ENCODE peak calls at places on chromosomes 2 and 18, in ten cellular contexts. F is neuronal stem cell; L is caudate nucleus; N is GDM1; Z is stimulated activated CD4-positive, alpha-beta T cell treated with anti-CD3 and anti-CD28 coated beads, Interleukin-4, amount 100 ng/mL, for 48 hours; J is activated T-cell treated with anti-CD3 and anti-CD28 coated beads, Interleukin-2, amount 50 U/mL, for 24 hours; H is fibroblast of gingiva; P is esophagus squamous epithelium; O is GF-D8; S is lung. E is an unnamed sample.

GRCh38 chr18:36349552-36349951 is 52.0 kb downstream of the FHOD3 start:
- DNase-seq in H (no peak), O (no peak), L (no peak), N (no peak), S (no peak), P (no peak), F (no peak), J (no peak), Z (no peak), E (no peak)

GRCh38 chr2:86675611-86676015 is 44.5 kb upstream of the RMND5A start:
- DNase-seq in Z (no peak), N (no peak), L (no peak), S (no peak), F (no peak), H (no peak), O (no peak), P (no peak), J (no peak), E (no peak)

GRCh38 chr2:29053680-29054400 is 20.5 kb downstream of the PCARE start:
- DNase-seq in F (no peak), O (no peak), P (no peak), J (no peak), L (no peak), S (no peak), Z (no peak), N (no peak), H (no peak), E (no peak)

GRCh38 chr2:161371869-161372268 is 44.2 kb upstream of the TBR1 start:
- DNase-seq in H (no peak), J (no peak), S (no peak), F (no peak), O (no peak), L (no peak), P (no peak), Z (no peak), N (no peak), E (no peak)

GRCh38 chr2:72794572-72794971 is 31.3 kb downstream of the EXOC6B start:
- DNase-seq in H (no peak), N (no peak), S (no peak), P (no peak), L (no peak), O (no peak), J (no peak), F (no peak), Z (no peak), E (no peak)

GRCh38 chr2:235244497-235245215 is 249.2 kb upstream of the AGAP1 start:
- DNase-seq in S (no peak), J (no peak), O (no peak), F (no peak), P (no peak), Z (no peak), H (no peak), L (no peak), N (no peak), E (no peak)

GRCh38 chr2:108932736-108933135 is 56.3 kb downstream of the EDAR start:
- DNase-seq in Z (no peak), L (no peak), H (no peak), J (no peak), P (no peak), F (no peak), O (no peak), S (no peak), N (no peak), E (no peak)

GRCh38 chr18:24054130-24054529 is 39.6 kb downstream of the TTC39C start:
- DNase-seq in H (no peak), P (no peak), S (no peak), L (no peak), Z (peak; percentile 28), F (no peak), O (no peak), N (no peak), J (no peak), E (no peak)

GRCh38 chr2:29281585-29281984 is 166.4 kb downstream of the CLIP4 start:
- DNase-seq in L (peak; percentile 87), H (peak; percentile 50), S (peak; percentile 40), F (no peak), J (no peak), N (no peak), O (no peak), Z (no peak), P (no peak), E (no peak)

GRCh38 chr2:1658394-1659151 is 85.7 kb downstream of the PXDN start:
- DNase-seq in J (no peak), Z (no peak), L (no peak), P (no peak), H (no peak), N (no peak), F (no peak), S (no peak), O (no peak), E (no peak)

GRCh38 chr2:187580462-187581124 is 26.4 kb upstream of the TFPI start:
- DNase-seq in O (no peak), Z (no peak), H (peak; percentile 72), N (peak; percentile 40), J (no peak), P (no peak), F (no peak), S (no peak), L (no peak), E (no peak)

GRCh38 chr2:172710584-172711024 is 25.0 kb upstream of the RAPGEF4 start:
- DNase-seq in P (no peak), Z (peak; percentile 16), L (peak; percentile 11), F (peak; percentile 20), N (peak; percentile 19), J (peak; percentile 49), H (peak; percentile 87), S (no peak), O (peak; percentile 17), E (no peak)

GRCh38 chr18:11861583-11862288 is 10.5 kb downstream of the CHMP1B start:
- DNase-seq in O (no peak), L (no peak), S (no peak), F (no peak), H (peak; percentile 65), J (no peak), N (no peak), P (no peak), Z (no peak), E (no peak)

GRCh38 chr2:223251656-223252229 is 199.8 kb downstream of the KCNE4 start:
- DNase-seq in L (no peak), S (no peak), P (no peak), J (no peak), Z (no peak), F (no peak), N (no peak), H (no peak), O (no peak), E (no peak)

GRCh38 chr2:159557437-159558034 is 58.8 kb downstream of the BAZ2B start:
- DNase-seq in J (no peak), S (no peak), L (no peak), P (no peak), F (no peak), O (peak; percentile 23), Z (no peak), N (no peak), H (peak; percentile 2), E (no peak)

GRCh38 chr2:31384351-31384750 is 30.2 kb downstream of the XDH start:
- DNase-seq in P (no peak), J (no peak), L (no peak), F (no peak), S (peak; percentile 7), Z (no peak), N (peak; percentile 34), O (no peak), H (peak; percentile 86), E (no peak)

GRCh38 chr18:13604751-13605150 is 121.6 kb downstream of the FAM210A start:
- DNase-seq in O (no peak), Z (no peak), F (no peak), J (no peak), N (no peak), L (no peak), P (no peak), S (no peak), H (no peak), E (no peak)

GRCh38 chr2:160472839-160473251 is 20.8 kb downstream of the RBMS1 start:
- DNase-seq in O (no peak), N (no peak), F (no peak), L (no peak), S (no peak), P (no peak), Z (no peak), J (no peak), H (peak; percentile 78), E (no peak)

GRCh38 chr2:75870133-75870532 is 159.4 kb upstream of the GCFC2 start:
- DNase-seq in H (no peak), P (no peak), F (no peak), Z (no peak), N (no peak), L (no peak), J (no peak), O (no peak), S (no peak), E (no peak)

GRCh38 chr2:76464310-76464709 is 753.6 kb upstream of the GCFC2 start:
- DNase-seq in J (no peak), L (no peak), S (no peak), H (no peak), Z (no peak), P (no peak), F (no peak), O (no peak), N (no peak), E (no peak)

GRCh38 chr2:97713296-97714083 is at the start of gene ZAP70:
- DNase-seq in Z (no peak), L (no peak), N (no peak), P (no peak), F (no peak), S (no peak), J (peak; percentile 81), H (no peak), O (no peak), E (no peak)

GRCh38 chr2:11097988-11098387 is 57.3 kb upstream of the SLC66A3 start:
- DNase-seq in N (no peak), F (no peak), J (no peak), O (no peak), P (no peak), L (no peak), H (no peak), Z (no peak), S (no peak), E (no peak)

GRCh38 chr2:174902491-174903242 is 102.5 kb downstream of the CHN1 start:
- DNase-seq in L (peak; percentile 5), S (no peak), O (no peak), Z (no peak), F (no peak), J (no peak), H (no peak), P (no peak), N (no peak), E (no peak)

GRCh38 chr2:129006135-129006885 is 687.6 kb upstream of the HS6ST1 start:
- DNase-seq in S (no peak), J (no peak), N (no peak), F (no peak), O (no peak), Z (no peak), P (no peak), H (no peak), L (no peak), E (no peak)

GRCh38 chr18:75408554-75409506 is 18.7 kb downstream of the SMIM21 start:
- DNase-seq in P (no peak), O (no peak), J (peak; percentile 39), N (no peak), Z (peak; percentile 34), S (no peak), F (no peak), L (no peak), H (peak; percentile 80), E (no peak)

GRCh38 chr18:24659837-24660720 is 199.6 kb downstream of the HRH4 start:
- DNase-seq in O (no peak), N (no peak), P (no peak), L (no peak), H (peak; percentile 24), J (peak; percentile 35), S (no peak), Z (peak; percentile 2), F (no peak), E (peak; percentile 8)

GRCh38 chr2:166417669-166418068 is 41.9 kb upstream of the SCN9A start:
- DNase-seq in N (no peak), H (peak; percentile 49), S (no peak), J (no peak), O (no peak), F (no peak), Z (no peak), L (no peak), P (no peak), E (no peak)

GRCh38 chr2:28666496-28667184 is 85.0 kb upstream of the PPP1CB start:
- DNase-seq in S (no peak), N (no peak), P (no peak), F (no peak), Z (no peak), H (no peak), O (no peak), L (no peak), J (no peak), E (no peak)

E was measured in GM18507.